ENCODE peak calls at places on chromosomes 16 and 17, in ten cellular contexts. One of them, this sample, is unnamed.
A peak's percentile ranks its signal among the peaks of the same experiment; 100 is the strongest.

GRCh38 chr16:89331371-89332109 is 114.0 kb downstream of the ZNF778 start:
- DNase-seq in cardiac fibroblast: no peak
- DNase-seq in transverse colon: no peak
- DNase-seq in MCF 10A: no peak
- DNase-seq in esophagus squamous epithelium: no peak
- DNase-seq in left lung: no peak
- DNase-seq in GM13976: no peak
- DNase-seq in WTC11: peak; percentile 3
- DNase-seq in fibroblast of the aortic adventitia: no peak
- DNase-seq in brain microvascular endothelial cell: no peak
- DNase-seq in this sample: no peak

GRCh38 chr16:69031877-69032301 is 73.6 kb upstream of the HAS3 start:
- DNase-seq in fibroblast of the aortic adventitia: no peak
- DNase-seq in left lung: no peak
- DNase-seq in esophagus squamous epithelium: no peak
- DNase-seq in MCF 10A: peak; percentile 52
- DNase-seq in transverse colon: peak; percentile 86
- DNase-seq in WTC11: no peak
- DNase-seq in brain microvascular endothelial cell: no peak
- DNase-seq in GM13976: no peak
- DNase-seq in cardiac fibroblast: no peak
- DNase-seq in this sample: no peak

GRCh38 chr17:82003411-82004381 is 19.0 kb downstream of the CENPX start:
- DNase-seq in MCF 10A: peak; percentile 95
- DNase-seq in fibroblast of the aortic adventitia: peak; percentile 95
- DNase-seq in esophagus squamous epithelium: no peak
- DNase-seq in left lung: peak; percentile 69
- DNase-seq in GM13976: no peak
- DNase-seq in cardiac fibroblast: peak; percentile 92
- DNase-seq in brain microvascular endothelial cell: peak; percentile 93
- DNase-seq in transverse colon: peak; percentile 53
- DNase-seq in WTC11: no peak
- DNase-seq in this sample: no peak

GRCh38 chr17:72502940-72503341 is 382.1 kb downstream of the SOX9 start:
- DNase-seq in WTC11: no peak
- DNase-seq in brain microvascular endothelial cell: no peak
- DNase-seq in GM13976: no peak
- DNase-seq in transverse colon: no peak
- DNase-seq in left lung: no peak
- DNase-seq in cardiac fibroblast: peak; percentile 64
- DNase-seq in fibroblast of the aortic adventitia: peak; percentile 72
- DNase-seq in esophagus squamous epithelium: no peak
- DNase-seq in MCF 10A: peak; percentile 83
- DNase-seq in this sample: no peak

GRCh38 chr17:76986318-76986717 is 118.1 kb downstream of the MGAT5B start:
- DNase-seq in fibroblast of the aortic adventitia: no peak
- DNase-seq in MCF 10A: no peak
- DNase-seq in GM13976: no peak
- DNase-seq in WTC11: no peak
- DNase-seq in cardiac fibroblast: no peak
- DNase-seq in esophagus squamous epithelium: no peak
- DNase-seq in brain microvascular endothelial cell: no peak
- DNase-seq in transverse colon: no peak
- DNase-seq in left lung: no peak
- DNase-seq in this sample: no peak

GRCh38 chr17:1709971-1710806 is at the start of gene TLCD2:
- DNase-seq in left lung: peak; percentile 76
- DNase-seq in WTC11: peak; percentile 73
- DNase-seq in esophagus squamous epithelium: no peak
- DNase-seq in transverse colon: peak; percentile 94
- DNase-seq in fibroblast of the aortic adventitia: peak; percentile 67
- DNase-seq in brain microvascular endothelial cell: peak; percentile 55
- DNase-seq in cardiac fibroblast: peak; percentile 77
- DNase-seq in GM13976: peak; percentile 62
- DNase-seq in MCF 10A: peak; percentile 67
- DNase-seq in this sample: peak; percentile 52

GRCh38 chr16:85310868-85311585 is 198.8 kb upstream of the CIBAR2 start:
- DNase-seq in GM13976: peak; percentile 58
- DNase-seq in WTC11: no peak
- DNase-seq in brain microvascular endothelial cell: no peak
- DNase-seq in MCF 10A: no peak
- DNase-seq in transverse colon: no peak
- DNase-seq in cardiac fibroblast: no peak
- DNase-seq in fibroblast of the aortic adventitia: no peak
- DNase-seq in left lung: no peak
- DNase-seq in esophagus squamous epithelium: no peak
- DNase-seq in this sample: peak; percentile 21

GRCh38 chr17:47698749-47699535 is 5.0 kb downstream of the TBKBP1 start:
- DNase-seq in cardiac fibroblast: peak; percentile 63
- DNase-seq in WTC11: peak; percentile 88
- DNase-seq in transverse colon: peak; percentile 67
- DNase-seq in esophagus squamous epithelium: no peak
- DNase-seq in brain microvascular endothelial cell: peak; percentile 54
- DNase-seq in MCF 10A: peak; percentile 60
- DNase-seq in GM13976: peak; percentile 95
- DNase-seq in left lung: peak; percentile 58
- DNase-seq in fibroblast of the aortic adventitia: peak; percentile 47
- DNase-seq in this sample: peak; percentile 95

GRCh38 chr17:46193246-46193625 is at the start of gene KANSL1:
- DNase-seq in GM13976: peak; percentile 95
- DNase-seq in brain microvascular endothelial cell: peak; percentile 68
- DNase-seq in MCF 10A: peak; percentile 94
- DNase-seq in WTC11: peak; percentile 82
- DNase-seq in esophagus squamous epithelium: peak; percentile 69
- DNase-seq in left lung: peak; percentile 95
- DNase-seq in transverse colon: peak; percentile 89
- DNase-seq in fibroblast of the aortic adventitia: peak; percentile 86
- DNase-seq in cardiac fibroblast: peak; percentile 93
- DNase-seq in this sample: peak; percentile 98
- TF ChIP-seq CTCF in GM13976: peak; percentile 87
- TF ChIP-seq CTCF in brain microvascular endothelial cell: peak; percentile 46
- TF ChIP-seq CTCF in MCF 10A: peak; percentile 30
- TF ChIP-seq CTCF in WTC11: no peak
- TF ChIP-seq CTCF in esophagus squamous epithelium: peak; percentile 30
- TF ChIP-seq CTCF in left lung: peak; percentile 53
- TF ChIP-seq CTCF in transverse colon: peak; percentile 37
- TF ChIP-seq CTCF in fibroblast of the aortic adventitia: peak; percentile 40
- TF ChIP-seq CTCF in cardiac fibroblast: peak; percentile 25
- TF ChIP-seq CTCF in this sample: peak; percentile 94

GRCh38 chr16:10027553-10027952 is 154.7 kb downstream of the GRIN2A start:
- DNase-seq in WTC11: no peak
- DNase-seq in brain microvascular endothelial cell: no peak
- DNase-seq in fibroblast of the aortic adventitia: no peak
- DNase-seq in GM13976: no peak
- DNase-seq in cardiac fibroblast: no peak
- DNase-seq in MCF 10A: no peak
- DNase-seq in transverse colon: no peak
- DNase-seq in esophagus squamous epithelium: no peak
- DNase-seq in left lung: no peak
- DNase-seq in this sample: no peak

GRCh38 chr16:10033561-10033960 is 148.7 kb downstream of the GRIN2A start:
- DNase-seq in cardiac fibroblast: no peak
- DNase-seq in left lung: no peak
- DNase-seq in WTC11: no peak
- DNase-seq in GM13976: no peak
- DNase-seq in esophagus squamous epithelium: no peak
- DNase-seq in transverse colon: no peak
- DNase-seq in fibroblast of the aortic adventitia: no peak
- DNase-seq in brain microvascular endothelial cell: no peak
- DNase-seq in MCF 10A: no peak
- DNase-seq in this sample: no peak

GRCh38 chr16:10031955-10032354 is 150.3 kb downstream of the GRIN2A start:
- DNase-seq in left lung: no peak
- DNase-seq in esophagus squamous epithelium: no peak
- DNase-seq in transverse colon: no peak
- DNase-seq in MCF 10A: no peak
- DNase-seq in brain microvascular endothelial cell: no peak
- DNase-seq in WTC11: no peak
- DNase-seq in fibroblast of the aortic adventitia: no peak
- DNase-seq in cardiac fibroblast: no peak
- DNase-seq in GM13976: no peak
- DNase-seq in this sample: no peak

GRCh38 chr16:10028644-10029043 is 153.6 kb downstream of the GRIN2A start:
- DNase-seq in brain microvascular endothelial cell: no peak
- DNase-seq in cardiac fibroblast: no peak
- DNase-seq in GM13976: no peak
- DNase-seq in fibroblast of the aortic adventitia: no peak
- DNase-seq in WTC11: no peak
- DNase-seq in left lung: no peak
- DNase-seq in MCF 10A: no peak
- DNase-seq in transverse colon: no peak
- DNase-seq in esophagus squamous epithelium: no peak
- DNase-seq in this sample: no peak

DNA sequence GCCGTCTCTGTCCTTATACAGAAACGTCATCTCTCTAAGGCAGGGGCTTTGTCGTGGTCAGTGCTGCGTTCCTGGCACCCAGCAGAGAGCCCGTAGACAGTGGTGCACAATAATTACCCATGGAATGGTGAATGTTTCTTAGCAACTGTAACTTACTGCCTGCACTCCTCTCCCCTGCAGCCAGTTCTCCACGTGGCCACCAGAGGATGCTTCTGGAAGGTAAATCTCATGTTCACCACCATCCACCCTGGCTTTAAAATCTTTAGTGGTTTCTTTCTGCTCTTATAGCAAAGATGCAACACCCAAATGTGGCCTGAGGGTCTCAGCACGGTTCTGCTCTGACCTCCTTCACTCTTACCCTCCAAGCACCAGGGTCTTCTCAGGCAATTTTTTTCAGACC is 150.8 kb downstream of the GRIN2A start:
- DNase-seq in transverse colon: no peak
- DNase-seq in esophagus squamous epithelium: no peak
- DNase-seq in GM13976: no peak
- DNase-seq in brain microvascular endothelial cell: no peak
- DNase-seq in WTC11: no peak
- DNase-seq in left lung: no peak
- DNase-seq in MCF 10A: no peak
- DNase-seq in fibroblast of the aortic adventitia: no peak
- DNase-seq in cardiac fibroblast: no peak
- DNase-seq in this sample: no peak
- TF ChIP-seq CTCF in transverse colon: peak; percentile 8
- TF ChIP-seq CTCF in esophagus squamous epithelium: peak; percentile 15
- TF ChIP-seq CTCF in GM13976: no peak
- TF ChIP-seq CTCF in brain microvascular endothelial cell: no peak
- TF ChIP-seq CTCF in WTC11: no peak
- TF ChIP-seq CTCF in left lung: no peak
- TF ChIP-seq CTCF in MCF 10A: no peak
- TF ChIP-seq CTCF in fibroblast of the aortic adventitia: peak; percentile 22
- TF ChIP-seq CTCF in cardiac fibroblast: no peak
- TF ChIP-seq CTCF in this sample: no peak

GRCh38 chr17:14057591-14057990 is 11.7 kb upstream of the COX10 start:
- DNase-seq in cardiac fibroblast: peak; percentile 28
- DNase-seq in esophagus squamous epithelium: no peak
- DNase-seq in left lung: no peak
- DNase-seq in WTC11: no peak
- DNase-seq in MCF 10A: no peak
- DNase-seq in GM13976: no peak
- DNase-seq in fibroblast of the aortic adventitia: peak; percentile 64
- DNase-seq in transverse colon: no peak
- DNase-seq in brain microvascular endothelial cell: no peak
- DNase-seq in this sample: no peak

GRCh38 chr17:14060706-14061105 is 8.6 kb upstream of the COX10 start:
- DNase-seq in GM13976: no peak
- DNase-seq in brain microvascular endothelial cell: no peak
- DNase-seq in WTC11: no peak
- DNase-seq in esophagus squamous epithelium: no peak
- DNase-seq in left lung: no peak
- DNase-seq in MCF 10A: no peak
- DNase-seq in cardiac fibroblast: no peak
- DNase-seq in transverse colon: no peak
- DNase-seq in fibroblast of the aortic adventitia: no peak
- DNase-seq in this sample: no peak

GRCh38 chr17:14058051-14058450 is 11.3 kb upstream of the COX10 start:
- DNase-seq in esophagus squamous epithelium: no peak
- DNase-seq in left lung: no peak
- DNase-seq in fibroblast of the aortic adventitia: peak; percentile 82
- DNase-seq in cardiac fibroblast: peak; percentile 34
- DNase-seq in GM13976: no peak
- DNase-seq in MCF 10A: no peak
- DNase-seq in brain microvascular endothelial cell: no peak
- DNase-seq in transverse colon: no peak
- DNase-seq in WTC11: no peak
- DNase-seq in this sample: no peak

GRCh38 chr17:14067347-14067746 is 2.0 kb upstream of the COX10 start:
- DNase-seq in WTC11: no peak
- DNase-seq in left lung: no peak
- DNase-seq in brain microvascular endothelial cell: no peak
- DNase-seq in GM13976: no peak
- DNase-seq in fibroblast of the aortic adventitia: no peak
- DNase-seq in cardiac fibroblast: no peak
- DNase-seq in esophagus squamous epithelium: no peak
- DNase-seq in MCF 10A: no peak
- DNase-seq in transverse colon: no peak
- DNase-seq in this sample: no peak

DNA sequence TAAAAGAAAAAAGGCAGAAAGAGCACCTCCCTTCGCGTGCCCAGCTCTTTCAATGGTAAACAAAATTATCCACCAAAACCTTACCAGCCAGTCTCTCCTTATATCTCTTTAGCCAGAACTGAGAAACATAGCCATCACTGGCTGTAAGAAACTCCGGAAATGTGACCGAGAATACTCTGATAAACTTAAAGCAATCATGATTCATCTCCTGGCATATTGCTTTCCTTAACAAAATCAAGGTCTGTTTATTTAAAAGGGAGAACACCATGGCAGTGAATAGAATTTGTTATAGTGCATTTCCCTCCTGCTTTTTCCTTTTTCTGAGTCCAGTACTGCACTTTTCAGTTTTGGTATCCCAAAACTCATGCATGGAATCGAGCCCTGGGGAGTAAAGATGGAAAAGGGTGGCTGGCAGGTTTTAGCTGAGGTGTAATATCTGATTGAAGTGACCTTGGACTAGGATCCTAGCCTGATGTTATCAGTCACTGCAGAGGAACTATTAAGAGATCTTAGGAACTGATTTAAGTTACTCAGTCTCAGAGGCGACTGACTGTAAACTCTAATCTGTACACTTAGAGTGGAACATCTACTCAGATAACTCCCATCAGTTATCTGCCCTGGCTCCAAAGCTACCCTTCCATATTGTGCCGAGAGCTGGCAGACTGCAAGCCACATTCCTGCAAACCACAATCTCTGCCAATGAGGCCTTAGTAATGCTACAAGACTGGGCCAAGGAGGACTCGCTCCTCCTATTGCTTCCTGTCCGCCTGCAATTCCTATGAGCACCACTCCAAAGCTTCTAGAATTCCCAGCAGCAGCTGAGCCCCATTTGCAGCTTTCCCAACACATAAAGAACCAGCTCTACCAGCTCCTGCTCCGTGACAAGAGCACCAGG is 7.4 kb upstream of the COX10 start:
- DNase-seq in brain microvascular endothelial cell: peak; percentile 65
- DNase-seq in fibroblast of the aortic adventitia: peak; percentile 96
- DNase-seq in cardiac fibroblast: peak; percentile 94
- DNase-seq in WTC11: no peak
- DNase-seq in left lung: peak; percentile 53
- DNase-seq in MCF 10A: peak; percentile 86
- DNase-seq in transverse colon: no peak
- DNase-seq in esophagus squamous epithelium: no peak
- DNase-seq in GM13976: no peak
- DNase-seq in this sample: no peak
- TF ChIP-seq CTCF in brain microvascular endothelial cell: peak; percentile 36
- TF ChIP-seq CTCF in fibroblast of the aortic adventitia: peak; percentile 44
- TF ChIP-seq CTCF in cardiac fibroblast: peak; percentile 5
- TF ChIP-seq CTCF in WTC11: no peak
- TF ChIP-seq CTCF in left lung: peak; percentile 19
- TF ChIP-seq CTCF in MCF 10A: no peak
- TF ChIP-seq CTCF in transverse colon: no peak
- TF ChIP-seq CTCF in esophagus squamous epithelium: no peak
- TF ChIP-seq CTCF in GM13976: no peak
- TF ChIP-seq CTCF in this sample: no peak

GRCh38 chr16:30381351-30382041 is 865 bp downstream of the SEPTIN1 start:
- DNase-seq in MCF 10A: no peak
- DNase-seq in left lung: no peak
- DNase-seq in GM13976: no peak
- DNase-seq in esophagus squamous epithelium: no peak
- DNase-seq in fibroblast of the aortic adventitia: no peak
- DNase-seq in cardiac fibroblast: no peak
- DNase-seq in transverse colon: no peak
- DNase-seq in WTC11: no peak
- DNase-seq in brain microvascular endothelial cell: no peak
- DNase-seq in this sample: no peak
- TF ChIP-seq CTCF in MCF 10A: no peak
- TF ChIP-seq CTCF in left lung: no peak
- TF ChIP-seq CTCF in GM13976: no peak
- TF ChIP-seq CTCF in esophagus squamous epithelium: no peak
- TF ChIP-seq CTCF in fibroblast of the aortic adventitia: no peak
- TF ChIP-seq CTCF in cardiac fibroblast: no peak
- TF ChIP-seq CTCF in transverse colon: no peak
- TF ChIP-seq CTCF in WTC11: no peak
- TF ChIP-seq CTCF in brain microvascular endothelial cell: no peak
- TF ChIP-seq CTCF in this sample: no peak

This sample was measured in GM13977.